ENCODE peak calls at places on chromosomes 3 and 15, in five cellular contexts. D, C, X, A and W are unnamed samples. For H3K4me1, the result is how much of the 10 kb centered on the place peaks cover.

GRCh38 chr3:187738089-187738399 is 7.2 kb downstream of the BCL6 start:
- DNase-seq in D (no peak), C (no peak), X (no peak), A (no peak), W (no peak)

GRCh38 chr3:188975612-188976314 is 196.0 kb upstream of the TPRG1 start:
- DNase-seq in D (no peak), C (no peak), X (no peak), A (no peak), W (no peak)

GRCh38 chr3:47854267-47854666 is 51.3 kb downstream of the DHX30 start:
- DNase-seq in D (no peak), C (no peak), X (no peak), A (no peak), W (no peak)

GRCh38 chr15:29115093-29115991 is 154.3 kb downstream of the NSMCE3 start:
- DNase-seq in D (no peak), C (no peak), X (peak), A (no peak), W (no peak)

GRCh38 chr3:61146010-61146569 is 105.2 kb downstream of the FHIT start:
- DNase-seq in D (no peak), C (no peak), X (no peak), A (no peak), W (no peak)

GRCh38 chr3:126912491-126913195 is 70.3 kb upstream of the PLXNA1 start:
- DNase-seq in D (no peak), C (no peak), X (no peak), A (no peak), W (no peak)

GRCh38 chr3:2036096-2036495 is 62.6 kb upstream of the CNTN4 start:
- DNase-seq in D (no peak), C (no peak), X (no peak), A (no peak), W (no peak)

GRCh38 chr15:52657338-52657737 is 21.9 kb downstream of the ATOSA start:
- DNase-seq in D (no peak), C (no peak), X (no peak), A (no peak), W (no peak)

GRCh38 chr3:146431240-146431639 is 38.1 kb downstream of the PLSCR2 start:
- DNase-seq in D (no peak), C (no peak), X (no peak), A (no peak), W (no peak)

GRCh38 chr3:106114220-106114619 is 245.4 kb upstream of the CBLB start:
- DNase-seq in D (no peak), C (no peak), X (no peak), A (peak), W (no peak)

GRCh38 chr3:32862247-32863013 is 44.6 kb downstream of the TRIM71 start:
- DNase-seq in D (no peak), C (no peak), X (no peak), A (no peak), W (no peak)

GRCh38 chr15:42427429-42428223 is 63.3 kb downstream of the ZNF106 start:
- DNase-seq in D (no peak), C (no peak), X (no peak), A (no peak), W (no peak)

GRCh38 chr3:139533781-139534443 is 5.6 kb downstream of the RBP1 start:
- DNase-seq in D (no peak), C (no peak), X (no peak), A (no peak), W (peak)
- H3K4me3 ChIP-seq in D (no peak), C (no peak), X (no peak), A (no peak), W (no peak)

GRCh38 chr15:68789041-68789920 is 31.4 kb downstream of the ANP32A start:
- DNase-seq in D (no peak), C (no peak), X (no peak), A (no peak), W (no peak)

GRCh38 chr15:68788265-68788624 is 32.5 kb downstream of the ANP32A start:
- DNase-seq in D (no peak), C (no peak), X (no peak), A (no peak), W (no peak)

GRCh38 chr15:68787609-68788264 is 33.0 kb downstream of the ANP32A start:
- DNase-seq in D (no peak), C (no peak), X (no peak), A (no peak), W (no peak)

GRCh38 chr15:68784206-68784605 is 36.5 kb downstream of the ANP32A start:
- DNase-seq in D (no peak), C (no peak), X (no peak), A (no peak), W (no peak)

GRCh38 chr15:68786753-68787152 is 33.9 kb downstream of the ANP32A start:
- DNase-seq in D (no peak), C (no peak), X (no peak), A (no peak), W (no peak)
- H3K4me1 ChIP-seq in D (under half), C (under half), X (under half), A (under half), W (under half)

DNA sequence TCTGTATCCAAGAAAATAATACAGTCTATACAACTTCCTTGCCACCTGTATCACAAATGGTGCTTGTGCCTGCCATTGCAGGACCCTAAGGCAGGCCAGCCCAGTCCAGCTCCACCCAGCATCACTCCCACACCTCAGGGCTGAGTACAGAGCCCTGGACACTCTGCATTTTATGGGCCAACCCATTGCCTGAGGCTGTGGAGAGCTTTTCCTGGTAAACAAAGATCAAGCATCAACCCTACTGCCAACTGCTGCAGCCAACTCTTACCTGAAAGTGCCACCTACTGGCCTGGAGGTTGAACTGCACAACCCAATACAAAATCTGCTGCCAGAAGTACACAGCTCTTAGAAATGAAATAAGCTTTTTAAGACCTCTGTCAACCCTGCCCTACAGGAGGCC is 1082.2 kb downstream of the NAALADL2 start:
- DNase-seq in D (no peak), C (no peak), X (no peak), A (peak), W (no peak)
- H3K4me3 ChIP-seq in D (no peak), C (no peak), X (no peak), A (no peak), W (no peak)

DNA sequence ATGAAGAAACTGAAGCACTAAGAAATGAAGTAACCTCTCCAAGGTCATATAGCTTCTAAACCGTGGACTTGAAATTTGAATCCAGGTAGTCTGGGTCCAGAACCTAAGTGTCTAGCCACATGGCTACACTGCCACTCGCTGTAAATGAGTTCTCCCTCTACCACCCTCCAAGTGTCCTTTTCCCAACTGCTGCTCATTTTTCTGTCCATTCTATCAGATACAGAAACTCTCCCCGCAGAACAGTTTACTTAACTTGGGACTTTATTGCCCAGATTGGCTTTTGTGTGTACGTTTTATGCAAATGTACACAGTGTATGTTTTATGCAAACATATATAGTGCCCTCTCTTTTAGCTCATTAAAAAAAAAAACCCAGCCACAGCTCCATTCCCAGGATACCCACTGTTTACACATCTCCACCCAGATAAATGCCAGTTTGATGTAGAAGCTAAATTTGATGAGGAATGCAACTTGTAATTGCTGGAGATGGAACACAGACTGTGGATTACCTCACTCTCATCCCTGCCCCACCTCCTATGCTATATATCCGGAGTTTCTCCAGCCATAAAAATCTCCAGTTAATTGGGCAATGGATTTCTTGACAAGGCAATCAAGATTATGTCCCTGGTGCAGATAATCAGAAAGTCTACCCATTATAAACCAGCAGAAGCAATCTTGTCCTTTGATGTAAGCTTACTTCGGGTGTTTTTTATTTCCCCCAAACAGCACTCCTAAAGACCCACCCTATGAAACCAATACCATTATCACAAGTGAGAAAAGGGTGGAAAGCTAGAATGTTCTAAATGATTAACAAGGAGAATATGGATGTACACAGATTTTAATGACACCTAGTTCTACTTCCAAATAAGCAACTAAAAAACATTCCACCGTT is 42.0 kb downstream of the THBS1 start:
- DNase-seq in D (no peak), C (no peak), X (no peak), A (no peak), W (no peak)
- H3K4me1 ChIP-seq in D (under half), C (under half), X (half or more), A (under half), W (under half)

GRCh38 chr3:36674816-36675215 is 89.5 kb downstream of the DCLK3 start:
- DNase-seq in D (no peak), C (no peak), X (no peak), A (no peak), W (no peak)

GRCh38 chr3:36678216-36679013 is 85.9 kb downstream of the DCLK3 start:
- DNase-seq in D (no peak), C (no peak), X (no peak), A (no peak), W (no peak)

GRCh38 chr3:36679384-36680200 is 84.8 kb downstream of the DCLK3 start:
- DNase-seq in D (no peak), C (no peak), X (no peak), A (peak), W (no peak)

GRCh38 chr3:36681867-36682266 is 82.5 kb downstream of the DCLK3 start:
- DNase-seq in D (no peak), C (no peak), X (no peak), A (no peak), W (no peak)

GRCh38 chr3:36677331-36678007 is 86.9 kb downstream of the DCLK3 start:
- DNase-seq in D (no peak), C (no peak), X (no peak), A (peak), W (no peak)
- H3K4me3 ChIP-seq in D (no peak), C (no peak), X (no peak), A (no peak), W (no peak)

GRCh38 chr3:46574263-46574662 is 8.2 kb upstream of the LRRC2 start:
- DNase-seq in D (no peak), C (no peak), X (no peak), A (no peak), W (no peak)

GRCh38 chr3:46573701-46574100 is 7.6 kb upstream of the LRRC2 start:
- DNase-seq in D (no peak), C (no peak), X (no peak), A (no peak), W (no peak)

GRCh38 chr3:46576386-46576785 is 10.3 kb upstream of the LRRC2 start:
- DNase-seq in D (no peak), C (no peak), X (no peak), A (no peak), W (no peak)

GRCh38 chr3:46575577-46576222 is 9.6 kb upstream of the LRRC2 start:
- DNase-seq in D (no peak), C (no peak), X (no peak), A (no peak), W (no peak)

GRCh38 chr3:46574881-46575576 is 8.9 kb upstream of the LRRC2 start:
- DNase-seq in D (no peak), C (no peak), X (no peak), A (no peak), W (no peak)
- H3K4me1 ChIP-seq in D (under half), C (under half), X (under half), A (under half), W (under half)